ENCODE peak calls at places on chromosomes 13 and 19, in six cellular contexts. T, Y, O, G, F and X are unnamed samples.

GRCh38 chr13:109748677-109749076 is 37.7 kb downstream of the IRS2 start:
- DNase-seq in O (no peak), T (no peak), Y (no peak), G (no peak), F (no peak), X (no peak)

GRCh38 chr13:89361909-89362308 is 1690.7 kb downstream of the SLITRK5 start:
- DNase-seq in T (no peak), O (no peak), G (no peak), F (no peak), Y (peak), X (no peak)

GRCh38 chr19:28531979-28532378 is 681.0 kb downstream of the UQCRFS1 start:
- DNase-seq in G (no peak), Y (no peak), O (no peak), T (no peak), F (no peak), X (no peak)

GRCh38 chr19:34287676-34288140 is 33.4 kb downstream of the GARRE1 start:
- DNase-seq in F (no peak), T (no peak), O (no peak), G (no peak), Y (no peak), X (no peak)

GRCh38 chr19:4676955-4677731 is 7.0 kb upstream of the MYDGF start:
- DNase-seq in T (no peak), F (no peak), O (no peak), G (no peak), Y (peak), X (no peak)

GRCh38 chr19:45473366-45474190 is 5.8 kb downstream of the FOSB start:
- DNase-seq in O (peak), Y (no peak), T (no peak), F (no peak), G (no peak), X (no peak)

GRCh38 chr13:83325454-83325853 is 556.8 kb downstream of the SLITRK1 start:
- DNase-seq in G (no peak), T (no peak), F (no peak), O (no peak), Y (no peak), X (no peak)

GRCh38 chr19:51071006-51071405 is 6.1 kb upstream of the KLK13 start:
- DNase-seq in T (no peak), O (no peak), G (no peak), F (no peak), Y (peak), X (no peak)

GRCh38 chr13:39632994-39633393 is 22.5 kb upstream of the COG6 start:
- DNase-seq in O (no peak), T (no peak), Y (no peak), F (no peak), G (no peak), X (no peak)

GRCh38 chr19:31171936-31172335 is 177.3 kb downstream of the TSHZ3 start:
- DNase-seq in G (no peak), Y (no peak), T (no peak), O (no peak), F (no peak), X (no peak)

GRCh38 chr19:47697863-47698609 is 15.2 kb upstream of the EHD2 start:
- DNase-seq in O (peak), T (no peak), G (peak), Y (peak), F (peak), X (no peak)

GRCh38 chr19:29417048-29417447 is 108.7 kb upstream of the VSTM2B start:
- DNase-seq in O (no peak), Y (no peak), F (no peak), G (no peak), T (no peak), X (no peak)

GRCh38 chr19:35828694-35829301 is 16.2 kb upstream of the PRODH2 start:
- DNase-seq in F (peak), O (peak), T (no peak), Y (peak), G (peak), X (no peak)

GRCh38 chr19:46383171-46383815 is 30.1 kb downstream of the CCDC8 start:
- DNase-seq in T (no peak), F (no peak), G (no peak), O (no peak), Y (no peak), X (no peak)

GRCh38 chr13:33261426-33262068 is 24.0 kb downstream of the STARD13 start:
- DNase-seq in O (no peak), Y (no peak), G (no peak), T (no peak), F (no peak), X (no peak)

GRCh38 chr13:114030666-114031610 is 57.1 kb upstream of the C13orf46 start:
- DNase-seq in F (no peak), Y (no peak), G (no peak), O (no peak), T (no peak), X (no peak)

GRCh38 chr13:113621046-113621445 is 36.5 kb downstream of the TFDP1 start:
- DNase-seq in O (no peak), T (no peak), Y (no peak), F (no peak), G (no peak), X (no peak)

GRCh38 chr13:46632171-46632570 is 79.2 kb downstream of the LRCH1 start:
- DNase-seq in G (no peak), F (no peak), T (no peak), O (no peak), Y (no peak), X (no peak)

GRCh38 chr13:101911752-101912151 is 459.3 kb downstream of the ITGBL1 start:
- DNase-seq in F (no peak), T (no peak), G (no peak), Y (no peak), O (no peak), X (no peak)

GRCh38 chr19:41810301-41810700 is 13.9 kb downstream of the CEACAM3 start:
- DNase-seq in T (no peak), Y (no peak), O (no peak), F (no peak), G (no peak), X (no peak)

GRCh38 chr19:6241056-6241455 is 38.7 kb downstream of the MLLT1 start:
- DNase-seq in O (no peak), T (no peak), F (no peak), G (no peak), Y (no peak), X (no peak)

GRCh38 chr13:84400711-84401110 is 518.4 kb upstream of the SLITRK1 start:
- DNase-seq in O (no peak), T (no peak), Y (peak), G (no peak), F (no peak), X (no peak)

GRCh38 chr19:13700621-13701020 is 63.7 kb upstream of the MRI1 start:
- DNase-seq in G (no peak), Y (no peak), T (no peak), O (no peak), F (no peak), X (no peak)

GRCh38 chr19:4185413-4186086 is 3.1 kb downstream of the ANKRD24 start:
- DNase-seq in Y (no peak), F (no peak), T (no peak), O (no peak), G (no peak), X (no peak)

GRCh38 chr19:17706750-17707181 is 12.5 kb upstream of the MAP1S start:
- DNase-seq in Y (peak), O (no peak), F (no peak), T (no peak), G (no peak), X (no peak)

GRCh38 chr13:35898041-35898440 is 233.1 kb downstream of the DCLK1 start:
- DNase-seq in G (no peak), O (no peak), T (no peak), Y (no peak), F (no peak), X (no peak)

GRCh38 chr19:8585894-8586750 is 8.9 kb upstream of the MYO1F start:
- DNase-seq in G (no peak), F (no peak), Y (no peak), T (no peak), O (peak), X (no peak)

GRCh38 chr13:49371943-49372636 is 71.8 kb downstream of the CAB39L start:
- DNase-seq in Y (peak), F (no peak), T (no peak), G (peak), O (no peak), X (no peak)

GRCh38 chr19:40549007-40549708 is 27.5 kb upstream of the SHKBP1 start:
- DNase-seq in Y (peak), O (peak), F (no peak), G (peak), T (no peak), X (no peak)

GRCh38 chr19:17328517-17329060 is 6.1 kb downstream of the ANO8 start:
- DNase-seq in G (no peak), T (no peak), F (no peak), Y (no peak), O (peak), X (no peak)

GRCh38 chr19:1668339-1669123 is 16.1 kb upstream of the TCF3 start:
- DNase-seq in G (no peak), T (no peak), Y (no peak), F (no peak), O (no peak), X (no peak)

GRCh38 chr13:71801165-71801564 is 65.8 kb downstream of the DACH1 start:
- DNase-seq in F (no peak), Y (no peak), O (no peak), T (no peak), G (no peak), X (no peak)

GRCh38 chr13:73215807-73216206 is 157.0 kb downstream of the KLF5 start:
- DNase-seq in Y (peak), G (no peak), F (no peak), T (no peak), O (no peak), X (no peak)

GRCh38 chr19:33678796-33679195 is 57.0 kb downstream of the CHST8 start:
- DNase-seq in G (no peak), Y (no peak), T (no peak), O (no peak), F (no peak), X (no peak)